ENCODE peak calls at places on chromosomes 5 and 9, in nine cellular contexts. T is body of pancreas, A is psoas muscle, U is GM23248, P is adrenal gland, J is heart right ventricle, N is mammary epithelial cell, L is skeletal muscle cell, Q is ovary. I is an unnamed sample.

GRCh38 chr9:85716031-85716877 is 25.5 kb downstream of the AGTPBP1 start:
- DNase-seq in Q (no peak), A (no peak), T (no peak), L (no peak), N (no peak), U (peak), P (no peak), J (no peak), I (no peak)

GRCh38 chr9:127144670-127145458 is 22.4 kb upstream of the ANGPTL2 start:
- DNase-seq in A (peak), T (no peak), P (peak), Q (peak), L (no peak), J (peak), N (no peak), U (no peak), I (no peak)

GRCh38 chr5:103014983-103015382 is 105.0 kb downstream of the GIN1 start:
- DNase-seq in A (no peak), Q (no peak), L (peak), T (no peak), N (no peak), U (no peak), P (no peak), J (no peak), I (no peak)

GRCh38 chr9:20356392-20357206 is 265.7 kb downstream of the MLLT3 start:
- DNase-seq in L (peak), Q (peak), N (peak), J (peak), A (peak), U (peak), P (peak), T (peak), I (peak)

GRCh38 chr9:34589656-34590375 is at the start of gene CNTFR:
- DNase-seq in Q (peak), L (no peak), A (peak), T (peak), U (peak), N (no peak), P (no peak), J (no peak), I (no peak)

GRCh38 chr9:110752766-110753165 is 84.2 kb downstream of the MUSK start:
- DNase-seq in U (peak), A (no peak), P (no peak), Q (no peak), L (peak), T (no peak), N (peak), J (no peak), I (peak)

GRCh38 chr5:141515141-141515540 is 26.3 kb downstream of the PCDHGC5 start:
- DNase-seq in U (no peak), T (no peak), N (no peak), A (no peak), Q (no peak), P (no peak), J (no peak), L (no peak), I (no peak)

GRCh38 chr5:17169507-17169906 is 47.9 kb upstream of the BASP1 start:
- DNase-seq in J (no peak), L (no peak), Q (no peak), U (peak), A (no peak), P (no peak), T (no peak), N (no peak), I (peak)

GRCh38 chr9:426976-427375 is 212.3 kb downstream of the DOCK8 start:
- DNase-seq in P (no peak), N (no peak), A (no peak), L (no peak), U (no peak), J (no peak), T (no peak), Q (no peak), I (no peak)

GRCh38 chr5:42912184-42912766 is 100.6 kb upstream of the SELENOP start:
- DNase-seq in N (peak), L (no peak), T (no peak), P (peak), A (no peak), U (peak), Q (no peak), J (no peak), I (no peak)

GRCh38 chr9:84827248-84827786 is 157.8 kb downstream of the NTRK2 start:
- DNase-seq in J (no peak), U (no peak), T (no peak), A (no peak), Q (no peak), L (no peak), P (no peak), N (no peak), I (no peak)

GRCh38 chr5:92147792-92148191 is 764.7 kb upstream of the ARRDC3 start:
- DNase-seq in T (no peak), Q (no peak), N (no peak), U (no peak), A (no peak), J (no peak), L (no peak), P (no peak), I (no peak)

GRCh38 chr9:98955259-98955658 is 11.6 kb downstream of the COL15A1 start:
- DNase-seq in U (no peak), T (no peak), N (no peak), L (no peak), J (no peak), Q (no peak), P (no peak), A (no peak), I (no peak)

GRCh38 chr5:187617-188451 is 3.5 kb upstream of the LRRC14B start:
- DNase-seq in A (no peak), T (no peak), N (no peak), Q (peak), U (peak), J (no peak), L (no peak), P (no peak), I (no peak)

GRCh38 chr9:132984202-132985062 is 5.9 kb downstream of the GFI1B start:
- DNase-seq in L (no peak), N (no peak), Q (no peak), P (no peak), J (no peak), U (no peak), A (no peak), T (no peak), I (no peak)

GRCh38 chr5:41112486-41113455 is 41.6 kb upstream of the MROH2B start:
- DNase-seq in U (peak), Q (no peak), L (no peak), N (no peak), P (no peak), J (no peak), T (no peak), A (no peak), I (peak)

GRCh38 chr9:89314955-89315354 is 3.3 kb upstream of the SECISBP2 start:
- DNase-seq in L (no peak), T (no peak), U (no peak), P (no peak), A (no peak), J (no peak), N (no peak), Q (no peak), I (no peak)
- H3K4me3 ChIP-seq in L (no peak), T (no peak), U (peak), P (no peak), A (no peak), J (no peak), N (no peak), Q (no peak), I (no peak)

GRCh38 chr9:6716766-6717165 is 41.0 kb upstream of the KDM4C start:
- DNase-seq in N (no peak), Q (no peak), T (no peak), J (no peak), L (no peak), U (no peak), A (no peak), P (no peak), I (no peak)
- H3K4me3 ChIP-seq in N (no peak), Q (no peak), T (no peak), J (no peak), L (no peak), U (no peak), A (peak), P (no peak), I (no peak)

GRCh38 chr9:18441245-18441644 is 32.7 kb upstream of the ADAMTSL1 start:
- DNase-seq in T (no peak), U (peak), Q (no peak), A (no peak), N (no peak), P (no peak), L (no peak), J (no peak), I (no peak)

GRCh38 chr9:18438300-18438925 is 35.5 kb upstream of the ADAMTSL1 start:
- DNase-seq in P (peak), N (no peak), J (peak), Q (peak), A (peak), L (no peak), T (peak), U (peak), I (no peak)

GRCh38 chr9:18438951-18439350 is 35.0 kb upstream of the ADAMTSL1 start:
- DNase-seq in U (peak), T (no peak), A (no peak), J (no peak), L (no peak), P (no peak), Q (no peak), N (no peak), I (no peak)

GRCh38 chr9:18442629-18443491 is 31.1 kb upstream of the ADAMTSL1 start:
- DNase-seq in L (peak), A (peak), U (peak), J (peak), Q (peak), T (peak), P (peak), N (peak), I (no peak)

DNA sequence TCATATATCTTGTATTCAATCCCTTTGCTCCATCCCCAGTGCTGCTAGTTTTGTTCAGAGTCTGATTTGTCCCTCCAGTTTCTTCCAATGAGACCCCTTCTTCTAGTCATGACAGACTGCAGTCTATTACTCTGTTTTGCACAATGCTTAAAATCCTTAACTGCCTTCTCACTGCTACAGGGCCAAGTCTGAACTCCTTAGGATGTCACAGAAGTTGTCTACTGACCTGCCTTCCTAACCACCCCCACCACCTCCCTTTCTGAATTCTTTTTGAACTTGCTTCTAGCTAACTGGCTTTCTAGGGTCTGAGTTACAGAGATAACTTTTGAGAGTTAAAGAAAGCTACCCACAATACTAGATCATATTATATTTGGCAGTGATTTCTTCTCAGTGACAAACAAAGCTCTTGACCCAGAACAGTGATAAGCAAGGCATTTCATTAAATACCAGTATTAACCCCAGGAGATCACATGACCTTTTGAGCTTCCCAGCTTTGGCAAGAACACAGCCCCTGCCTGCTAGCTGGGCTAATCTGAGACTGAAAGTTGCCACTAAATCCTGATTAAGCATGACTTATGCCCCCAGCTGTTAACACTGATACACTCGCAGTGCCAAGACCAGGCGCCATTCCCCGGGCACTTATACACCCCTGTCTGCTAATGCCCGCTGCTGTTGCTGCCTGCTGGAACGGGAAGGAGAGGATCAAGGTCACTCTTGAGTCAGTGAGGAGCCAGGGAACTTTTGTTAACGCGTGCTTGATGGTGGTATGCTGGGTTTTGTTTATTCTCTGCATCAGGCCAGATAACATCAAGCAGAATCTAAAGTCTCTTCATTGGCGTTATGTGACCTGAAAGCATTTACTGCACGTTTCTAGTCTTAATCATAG is 36.4 kb upstream of the ADAMTSL1 start:
- DNase-seq in A (peak), P (peak), T (peak), U (peak), N (no peak), J (peak), Q (peak), L (no peak), I (no peak)
- H3K4me3 ChIP-seq in A (peak), P (no peak), T (no peak), U (peak), N (no peak), J (peak), Q (peak), L (no peak), I (no peak)

GRCh38 chr9:77648458-77649108 is 461 bp upstream of the GNA14 start:
- DNase-seq in A (peak), U (peak), Q (peak), N (peak), J (peak), L (no peak), T (peak), P (peak), I (no peak)
- H3K4me3 ChIP-seq in A (peak), U (peak), Q (peak), N (peak), J (peak), L (peak), T (peak), P (peak), I (peak)

GRCh38 chr5:176619203-176619568 is 9.2 kb upstream of the GPRIN1 start:
- DNase-seq in N (peak), Q (no peak), A (peak), P (peak), J (peak), U (peak), T (peak), L (peak), I (peak)
- H3K4me3 ChIP-seq in N (no peak), Q (no peak), A (peak), P (no peak), J (no peak), U (no peak), T (no peak), L (peak), I (no peak)

I was measured in BJ.